ENCODE peak calls at places on chromosomes 11 and 22, in seven cellular contexts. H, S, D, E, C, N and Q are unnamed samples. For H3K36me3 and H3K4me1, the result is how much of the 10 kb centered on the place peaks cover.

GRCh38 chr11:118615282-118615979 is 8.0 kb downstream of the PHLDB1 start:
- DNase-seq in H (no peak), S (no peak), D (no peak), E (no peak), C (no peak), N (no peak), Q (peak)

GRCh38 chr11:33207408-33207985 is 46.2 kb upstream of the CSTF3 start:
- DNase-seq in H (peak), S (peak), D (no peak), E (peak), C (no peak), N (no peak), Q (no peak)

GRCh38 chr22:39241632-39242388 is 3.0 kb downstream of the PDGFB start:
- DNase-seq in H (no peak), S (no peak), D (no peak), E (peak), C (peak), N (no peak), Q (no peak)

GRCh38 chr11:43278302-43278956 is 33.4 kb upstream of the API5 start:
- DNase-seq in H (peak), S (peak), D (no peak), E (peak), C (no peak), N (no peak), Q (peak)

GRCh38 chr11:8658210-8658968 is 24.1 kb downstream of the TRIM66 start:
- DNase-seq in H (no peak), S (peak), D (no peak), E (no peak), C (no peak), N (no peak), Q (no peak)

GRCh38 chr11:125481531-125481930 is 14.5 kb downstream of the FEZ1 start:
- DNase-seq in H (no peak), S (no peak), D (no peak), E (no peak), C (no peak), N (no peak), Q (no peak)

GRCh38 chr11:60910711-60911366 is 3.1 kb upstream of the TMEM109 start:
- DNase-seq in H (no peak), S (no peak), D (no peak), E (no peak), C (no peak), N (no peak), Q (no peak)

GRCh38 chr11:35260342-35260985 is 121.5 kb downstream of the CD44 start:
- DNase-seq in H (no peak), S (peak), D (no peak), E (peak), C (no peak), N (no peak), Q (no peak)

GRCh38 chr11:26324270-26324669 is 7.7 kb upstream of the ANO3 start:
- DNase-seq in H (no peak), S (no peak), D (no peak), E (no peak), C (no peak), N (no peak), Q (no peak)

GRCh38 chr11:134159652-134160051 is 64.1 kb downstream of the NCAPD3 start:
- DNase-seq in H (no peak), S (no peak), D (no peak), E (no peak), C (no peak), N (no peak), Q (no peak)
- H3K36me3 ChIP-seq in H (half or more), S (under half), D (under half), E (under half), C (under half), N (half or more), Q (under half)

DNA sequence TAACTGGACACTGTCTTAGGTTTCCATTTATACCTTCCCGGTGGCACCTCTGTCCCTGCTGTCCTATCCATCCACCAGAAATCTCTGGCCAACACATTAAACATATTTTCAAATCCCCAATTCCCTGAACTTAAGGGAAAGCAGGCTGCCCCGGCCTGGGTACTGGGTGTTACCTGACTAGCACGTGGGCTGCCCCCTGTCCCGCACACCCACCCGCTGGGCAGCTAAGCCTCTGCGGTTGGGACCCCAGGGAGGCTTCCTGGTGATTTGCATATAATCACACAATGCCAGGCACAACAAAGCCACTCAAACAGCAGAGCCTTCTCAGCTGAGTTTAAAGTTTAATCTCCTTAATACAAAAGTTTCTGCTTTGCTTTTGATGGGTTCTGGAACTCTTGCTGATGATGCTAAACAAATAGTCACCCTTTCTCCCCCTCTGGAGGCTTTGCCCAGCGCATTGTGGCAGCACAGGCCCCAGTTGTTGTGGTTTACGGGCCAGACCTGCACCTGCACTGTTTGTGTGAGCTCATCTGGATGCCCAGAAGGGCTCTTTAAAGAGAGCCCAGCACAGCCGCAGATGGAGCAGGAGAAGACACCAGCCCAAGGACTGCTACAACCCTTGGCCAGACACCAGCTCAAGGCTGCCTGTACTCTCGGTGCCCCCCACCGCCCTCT is 59.9 kb upstream of the POU2AF1 start:
- DNase-seq in H (no peak), S (no peak), D (no peak), E (no peak), C (no peak), N (no peak), Q (no peak)
- H3K4me1 ChIP-seq in H (under half), S (under half), D (under half), E (under half), C (under half), N (under half), Q (under half)

DNA sequence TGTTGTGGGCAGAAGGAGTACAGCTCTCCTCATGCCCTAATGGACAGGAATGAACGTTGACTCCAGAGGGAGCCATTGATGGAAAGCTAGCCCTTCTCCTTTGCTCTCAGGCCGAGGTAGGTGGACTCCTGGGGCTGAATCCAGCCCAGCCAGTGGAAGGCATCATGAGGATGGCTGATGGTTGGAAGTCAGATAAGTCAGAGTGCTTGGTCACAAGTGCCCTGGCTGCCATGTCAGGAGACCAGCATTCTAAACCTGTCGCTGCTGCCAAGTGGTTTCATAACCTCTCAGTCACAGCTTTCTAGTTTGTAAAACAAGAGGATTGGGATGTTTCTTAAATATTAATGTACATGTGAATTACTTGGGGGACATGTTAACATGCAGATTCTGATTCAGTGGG is 32.3 kb downstream of the PIWIL4 start:
- DNase-seq in H (no peak), S (no peak), D (no peak), E (no peak), C (no peak), N (no peak), Q (peak)
- H3K27ac ChIP-seq in H (no peak), S (no peak), D (no peak), E (no peak), C (no peak), N (no peak), Q (peak)

GRCh38 chr22:36299911-36300310 is 47.0 kb downstream of the APOL1 start:
- DNase-seq in H (no peak), S (no peak), D (no peak), E (no peak), C (no peak), N (no peak), Q (no peak)
- H3K36me3 ChIP-seq in H (half or more), S (half or more), D (half or more), E (under half), C (half or more), N (half or more), Q (half or more)

DNA sequence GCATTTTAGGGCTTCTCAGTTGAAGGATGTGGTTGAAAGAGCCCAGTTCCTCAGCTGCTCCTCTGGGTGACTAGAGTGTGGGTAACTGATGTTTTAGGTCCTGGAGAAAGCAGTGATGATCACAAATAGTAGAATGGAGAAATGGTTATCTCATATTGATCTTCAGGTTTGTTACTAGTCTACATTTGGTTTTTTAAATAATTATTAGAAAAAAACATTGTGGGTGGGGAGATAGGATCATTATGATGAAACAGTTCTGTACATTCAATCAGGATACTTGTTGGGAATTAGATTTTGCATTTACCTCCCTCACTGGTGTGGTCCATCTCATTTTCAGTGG is 24.9 kb downstream of the SREBF2 start:
- DNase-seq in H (no peak), S (no peak), D (no peak), E (no peak), C (no peak), N (no peak), Q (no peak)
- H3K4me1 ChIP-seq in H (under half), S (under half), D (under half), E (under half), C (under half), N (half or more), Q (under half)

GRCh38 chr11:20363500-20364411 is at the start of gene HTATIP2:
- DNase-seq in H (peak), S (peak), D (peak), E (peak), C (peak), N (no peak), Q (peak)
- H3K27ac ChIP-seq in H (peak), S (peak), D (peak), E (peak), C (peak), N (peak), Q (no peak)

DNA sequence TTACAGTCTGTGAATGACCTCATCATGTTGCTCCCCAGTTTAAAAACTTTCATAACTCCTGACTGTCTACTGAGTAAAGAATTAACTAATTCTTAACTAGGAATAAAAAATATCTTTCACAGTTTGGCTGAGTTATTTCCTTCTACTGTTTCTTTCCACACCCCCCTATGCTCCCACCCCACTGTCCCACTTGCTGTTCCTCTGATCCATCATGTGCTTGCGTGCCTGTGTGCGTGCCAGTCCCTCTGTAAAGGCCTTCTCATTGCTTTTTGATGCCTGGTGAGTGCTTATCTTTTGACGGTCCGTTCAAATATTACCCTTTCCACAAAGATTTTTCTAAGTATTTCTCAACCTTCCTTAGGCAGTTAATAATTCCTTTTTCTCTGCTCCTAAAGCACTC is 55.6 kb downstream of the ATG16L2 start:
- DNase-seq in H (no peak), S (no peak), D (no peak), E (no peak), C (no peak), N (no peak), Q (no peak)
- H3K36me3 ChIP-seq in H (under half), S (under half), D (under half), E (under half), C (under half), N (under half), Q (under half)

GRCh38 chr22:29769723-29770321 is 2.7 kb downstream of the UQCR10 start:
- DNase-seq in H (no peak), S (no peak), D (no peak), E (no peak), C (no peak), N (no peak), Q (no peak)
- H3K4me1 ChIP-seq in H (under half), S (under half), D (under half), E (under half), C (under half), N (under half), Q (under half)